ENCODE peak calls at places on chromosomes 12 and 14, in seven cellular contexts. M is NCI-H460; H is kidney glomerular epithelial cell; O is activated CD4-positive, CD25-positive, alpha-beta regulatory T cell; C is NCI-H1092; Z is AG04449; J is AG09309. T is an unnamed sample.

GRCh38 chr12:2640281-2640680 is 154.5 kb upstream of the FKBP4 start:
- DNase-seq in Z (no peak), H (no peak), C (no peak), M (peak), J (peak), O (no peak), T (no peak)

GRCh38 chr14:68137704-68138619 is 318.4 kb downstream of the RAD51B start:
- DNase-seq in C (no peak), O (no peak), M (peak), H (peak), Z (peak), J (peak), T (peak)

GRCh38 chr14:101251812-101252442 is 309.4 kb upstream of the DIO3 start:
- DNase-seq in C (no peak), O (no peak), Z (no peak), M (no peak), H (no peak), J (no peak), T (no peak)

GRCh38 chr14:34615507-34615906 is 14.4 kb downstream of the SNX6 start:
- DNase-seq in C (no peak), H (no peak), O (no peak), Z (no peak), M (no peak), J (no peak), T (no peak)

GRCh38 chr12:34605510-34605887 is 583.2 kb downstream of the ALG10 start:
- DNase-seq in J (no peak), Z (no peak), C (no peak), H (no peak), M (no peak), O (no peak), T (no peak)

GRCh38 chr14:60064491-60065072 is 27.1 kb upstream of the PCNX4 start:
- DNase-seq in H (peak), J (no peak), O (no peak), C (no peak), Z (no peak), M (peak), T (peak)

GRCh38 chr12:71662861-71663560 is 637 bp downstream of the ZFC3H1 start:
- DNase-seq in O (peak), H (no peak), J (no peak), C (no peak), M (peak), Z (no peak), T (no peak)

GRCh38 chr14:54600685-54601084 is 33.8 kb downstream of the SAMD4A start:
- DNase-seq in Z (peak), H (no peak), M (no peak), O (no peak), J (peak), C (no peak), T (no peak)

GRCh38 chr12:15827136-15827535 is 37.9 kb upstream of the EPS8 start:
- DNase-seq in J (no peak), H (no peak), C (no peak), O (no peak), Z (no peak), M (no peak), T (no peak)

GRCh38 chr12:2154050-2154449 is 101.3 kb downstream of the CACNA1C start:
- DNase-seq in O (no peak), C (no peak), J (no peak), Z (peak), M (no peak), H (no peak), T (no peak)

GRCh38 chr12:56713345-56713744 is 11.8 kb downstream of the NACA start:
- DNase-seq in H (no peak), M (no peak), Z (no peak), O (no peak), C (no peak), J (no peak), T (no peak)

GRCh38 chr12:6852651-6853354 is 853 bp downstream of the USP5 start:
- DNase-seq in J (no peak), M (no peak), H (peak), O (peak), C (no peak), Z (no peak), T (no peak)

GRCh38 chr12:118307069-118307954 is 65.4 kb downstream of the TAOK3 start:
- DNase-seq in M (peak), C (no peak), O (no peak), J (peak), H (peak), Z (peak), T (no peak)

GRCh38 chr12:103547929-103548328 is 39.1 kb upstream of the STAB2 start:
- DNase-seq in Z (no peak), C (peak), M (no peak), J (no peak), H (no peak), O (no peak), T (peak)

GRCh38 chr12:102879144-102879763 is 37.8 kb downstream of the PAH start:
- DNase-seq in M (peak), C (peak), Z (no peak), O (no peak), H (peak), J (peak), T (peak)

GRCh38 chr14:36519431-36520321 is at the start of gene NKX2-1:
- DNase-seq in J (no peak), O (no peak), H (no peak), Z (no peak), C (peak), M (no peak), T (no peak)

GRCh38 chr14:92135269-92135668 is 13.5 kb downstream of the CPSF2 start:
- DNase-seq in M (peak), Z (no peak), C (no peak), J (no peak), H (peak), O (no peak), T (peak)

GRCh38 chr12:52166672-52167071 is 25.1 kb downstream of the KRT80 start:
- DNase-seq in O (no peak), C (no peak), Z (no peak), H (no peak), J (no peak), M (no peak), T (no peak)

GRCh38 chr12:79689477-79690155 is 1.1 kb downstream of the PAWR start:
- DNase-seq in J (no peak), H (peak), Z (no peak), O (no peak), C (no peak), M (peak), T (no peak)

GRCh38 chr12:12384601-12385321 is 27.9 kb downstream of the BORCS5 start:
- DNase-seq in M (no peak), Z (no peak), C (no peak), J (no peak), H (no peak), O (no peak), T (no peak)

GRCh38 chr14:42550282-42550681 is 943.6 kb downstream of the LRFN5 start:
- DNase-seq in M (no peak), J (no peak), H (no peak), Z (no peak), O (no peak), C (no peak), T (no peak)

GRCh38 chr12:5912437-5913334 is 32.4 kb downstream of the ANO2 start:
- DNase-seq in J (no peak), H (no peak), M (no peak), Z (no peak), O (no peak), C (no peak), T (no peak)

GRCh38 chr14:101195309-101195724 is 291.8 kb upstream of the RTL1 start:
- DNase-seq in J (no peak), Z (no peak), M (no peak), O (no peak), C (no peak), H (no peak), T (no peak)

GRCh38 chr12:84874125-84874824 is 38.3 kb downstream of the SLC6A15 start:
- DNase-seq in Z (peak), O (no peak), M (peak), H (peak), C (peak), J (peak), T (peak)

GRCh38 chr12:113063396-113064350 is 7.1 kb downstream of the DTX1 start:
- DNase-seq in M (no peak), C (no peak), H (no peak), J (no peak), O (no peak), Z (no peak), T (no peak)

GRCh38 chr12:52521175-52521574 is 981 bp upstream of the KRT5 start:
- DNase-seq in M (no peak), O (no peak), J (no peak), H (no peak), C (no peak), Z (no peak), T (no peak)

GRCh38 chr12:77402726-77403125 is 337.4 kb upstream of the E2F7 start:
- DNase-seq in J (peak), H (peak), O (no peak), Z (peak), M (no peak), C (peak), T (no peak)

GRCh38 chr12:1592444-1593231 is 1.7 kb downstream of the FBXL14 start:
- DNase-seq in H (peak), M (no peak), J (no peak), Z (no peak), C (no peak), O (peak), T (no peak)